ENCODE peak calls at places on chromosomes 4 and X, in ten cellular contexts. Z, N, A, S, L, B, G, K, M and V are unnamed samples.
A peak's percentile ranks its signal among the peaks of the same experiment; 100 is the strongest.

GRCh38 chrX:77556276-77556675 is 109.1 kb downstream of the FGF16 start:
- DNase-seq in K (no peak), G (no peak), M (no peak), B (no peak), S (no peak), A (no peak), Z (no peak), N (no peak), L (no peak), V (no peak)

GRCh38 chr4:19583827-19584569 is 667.7 kb upstream of the SLIT2 start:
- DNase-seq in B (no peak), S (no peak), M (no peak), A (no peak), K (no peak), G (peak; percentile 29), Z (no peak), N (no peak), L (peak; percentile 39), V (no peak)

GRCh38 chr4:80215449-80216052 is 18.2 kb downstream of the PRDM8 start:
- DNase-seq in A (no peak), K (no peak), M (no peak), Z (peak; percentile 39), L (peak; percentile 60), B (no peak), G (peak; percentile 66), N (peak; percentile 27), S (no peak), V (no peak)

GRCh38 chr4:12583286-12583685 is 900.9 kb downstream of the RAB28 start:
- DNase-seq in N (no peak), B (peak; percentile 24), A (no peak), G (peak; percentile 1), L (peak; percentile 48), K (no peak), M (no peak), S (no peak), Z (no peak), V (no peak)

GRCh38 chrX:32933548-32933947 is 277.8 kb downstream of the DMD start:
- DNase-seq in M (no peak), G (no peak), B (no peak), S (no peak), L (no peak), N (no peak), K (no peak), Z (no peak), A (no peak), V (no peak)

GRCh38 chr4:103150677-103151076 is 47.5 kb downstream of the CENPE start:
- DNase-seq in N (no peak), L (no peak), A (no peak), Z (no peak), K (no peak), M (no peak), G (no peak), B (peak; percentile 56), S (peak; percentile 2), V (no peak)

GRCh38 chr4:2352729-2353221 is 65.7 kb downstream of the ZFYVE28 start:
- DNase-seq in N (no peak), G (no peak), B (no peak), L (no peak), M (no peak), Z (no peak), K (peak; percentile 35), S (no peak), A (no peak), V (no peak)

GRCh38 chrX:130109429-130110378 is 593 bp downstream of the ELF4 start:
- DNase-seq in M (no peak), B (no peak), Z (no peak), A (peak; percentile 76), K (peak; percentile 62), N (peak; percentile 40), G (no peak), L (no peak), S (no peak), V (no peak)

GRCh38 chr4:158193171-158193749 is 17.0 kb upstream of the TMEM144 start:
- DNase-seq in Z (peak; percentile 12), K (no peak), G (peak; percentile 35), L (peak; percentile 51), N (peak; percentile 43), A (no peak), S (peak; percentile 43), M (no peak), B (no peak), V (no peak)

GRCh38 chrX:134444681-134445080 is 15.3 kb upstream of the HPRT1 start:
- DNase-seq in A (no peak), L (no peak), G (no peak), M (no peak), B (no peak), S (no peak), N (no peak), Z (no peak), K (no peak), V (no peak)

GRCh38 chr4:102169345-102169744 is 175.9 kb downstream of the SLC39A8 start:
- DNase-seq in B (peak; percentile 5), S (no peak), N (peak; percentile 27), A (no peak), M (no peak), L (peak; percentile 13), Z (no peak), K (peak; percentile 67), G (peak; percentile 25), V (peak; percentile 22)

GRCh38 chr4:70508801-70509200 is 9.6 kb upstream of the AMTN start:
- DNase-seq in G (no peak), S (no peak), L (peak; percentile 46), A (no peak), Z (no peak), M (no peak), B (no peak), K (no peak), N (no peak), V (no peak)

DNA sequence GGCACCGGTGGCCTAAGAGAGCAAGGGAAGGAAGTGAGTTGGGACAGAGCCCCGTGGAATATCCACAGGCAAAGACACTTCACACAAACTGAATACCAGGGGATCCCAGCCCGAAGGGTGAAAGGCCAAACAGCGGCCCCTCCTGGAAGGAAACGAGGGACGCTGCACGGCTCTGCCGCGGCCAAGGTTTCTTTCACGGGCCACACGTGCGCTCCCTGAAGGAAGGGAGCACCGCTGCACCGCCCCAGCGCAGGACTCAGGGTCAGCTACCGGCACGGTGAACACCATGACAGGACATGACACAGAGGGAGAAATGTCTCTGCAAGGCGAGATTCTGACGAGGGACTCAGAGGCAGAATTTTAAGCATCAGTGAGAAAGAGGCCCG is 31.5 kb upstream of the GTPBP6 start:
- DNase-seq in K (no peak), A (peak; percentile 33), S (no peak), N (no peak), G (no peak), M (no peak), Z (no peak), L (no peak), B (no peak), V (no peak)
- TF ChIP-seq CTCF in K (peak; percentile 34), A (no peak), S (no peak), N (no peak), G (no peak), M (no peak), Z (no peak), L (no peak), B (no peak), V (no peak)

DNA sequence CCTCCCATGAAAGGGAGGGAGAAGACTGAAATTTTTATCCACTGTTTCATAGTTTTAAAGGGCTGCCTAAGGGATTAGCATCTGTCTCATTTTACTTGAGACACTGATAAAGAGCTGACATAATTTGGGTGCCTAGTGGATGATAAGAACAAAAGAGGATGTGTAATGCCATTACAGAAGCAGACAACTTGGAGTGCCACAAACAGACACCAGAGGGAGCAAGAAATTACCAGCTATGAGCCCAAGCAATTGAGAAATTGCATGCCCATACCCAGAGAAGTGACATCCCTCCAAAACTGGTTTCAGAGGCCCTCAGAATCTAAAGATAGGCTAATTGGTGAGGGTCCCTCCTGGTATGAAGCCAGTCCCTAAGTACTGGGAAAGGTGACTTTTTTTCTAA is 38.5 kb upstream of the POU3F4 start:
- DNase-seq in S (peak; percentile 0), G (peak; percentile 8), M (no peak), K (peak; percentile 69), Z (peak; percentile 31), B (no peak), L (no peak), A (no peak), N (peak; percentile 21), V (peak; percentile 22)
- TF ChIP-seq CTCF in S (no peak), G (peak; percentile 59), M (peak; percentile 42), K (peak; percentile 71), Z (peak; percentile 60), B (peak; percentile 30), L (no peak), A (peak; percentile 28), N (peak; percentile 40), V (peak; percentile 65)

DNA sequence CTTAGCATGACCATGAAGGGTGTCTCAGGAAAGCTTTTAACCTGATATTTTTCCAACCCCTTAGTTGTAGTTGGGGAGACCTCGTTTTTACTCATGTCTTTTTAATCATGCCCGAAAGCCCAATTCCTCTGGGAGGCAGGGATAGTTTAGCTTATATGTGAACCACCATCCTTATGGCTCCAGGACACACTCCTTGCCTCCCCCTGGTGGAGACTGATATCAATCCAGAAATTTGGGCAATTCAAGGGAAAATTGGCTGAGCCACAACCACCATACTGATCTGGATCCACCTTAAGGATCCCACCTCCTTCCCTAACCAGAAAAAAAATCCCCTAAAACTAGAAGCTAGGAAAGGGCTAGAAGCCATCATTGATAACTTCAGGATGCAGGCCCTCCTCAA is 13.4 kb upstream of the COL25A1 start:
- DNase-seq in M (no peak), N (no peak), Z (no peak), L (peak; percentile 11), B (no peak), K (peak; percentile 59), A (no peak), G (no peak), S (no peak), V (no peak)
- TF ChIP-seq CTCF in M (peak; percentile 28), N (no peak), Z (no peak), L (no peak), B (peak; percentile 58), K (peak; percentile 57), A (no peak), G (peak; percentile 12), S (no peak), V (peak; percentile 36)

GRCh38 chrX:80282535-80282934 is 137.7 kb upstream of the TENT5D start:
- DNase-seq in A (no peak), L (no peak), M (no peak), K (no peak), N (no peak), G (peak; percentile 0), Z (no peak), S (no peak), B (no peak), V (no peak)

GRCh38 chrX:80290834-80291233 is 129.4 kb upstream of the TENT5D start:
- DNase-seq in K (no peak), N (no peak), G (no peak), Z (no peak), S (no peak), A (no peak), B (no peak), M (no peak), L (no peak), V (no peak)

DNA sequence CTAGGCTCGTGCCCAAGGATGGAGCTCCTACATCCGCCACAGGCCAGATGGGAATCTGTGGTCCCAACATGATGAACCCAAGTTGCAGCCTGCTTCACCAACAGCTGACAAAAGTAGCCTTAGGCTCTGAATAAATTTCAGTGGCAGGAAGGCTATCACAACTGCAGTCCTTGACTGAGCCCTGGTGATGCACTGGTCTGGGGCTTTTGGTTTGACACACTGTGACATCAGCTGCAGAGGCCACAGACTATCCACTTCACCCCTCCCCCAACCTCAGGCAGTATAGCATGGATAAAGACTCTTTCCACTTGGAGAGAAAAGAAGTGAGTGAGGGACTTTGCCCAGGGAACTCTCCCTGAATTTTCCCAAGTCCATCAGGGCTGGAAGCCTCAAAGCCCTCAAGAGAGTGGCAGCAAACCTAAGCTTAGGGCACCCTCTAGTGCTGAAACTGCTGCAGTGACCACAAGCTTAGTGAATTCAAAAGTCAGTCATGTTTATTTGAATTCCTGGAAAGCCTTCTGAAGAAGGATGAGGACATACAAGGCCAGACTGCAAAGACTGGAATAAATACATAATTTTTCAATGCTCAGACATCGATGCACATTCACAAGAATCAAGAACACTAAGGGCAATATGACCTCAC is 135.0 kb upstream of the TENT5D start:
- DNase-seq in B (no peak), S (peak; percentile 0), A (no peak), Z (peak; percentile 5), G (peak; percentile 1), M (no peak), N (peak; percentile 63), L (peak; percentile 48), K (peak; percentile 72), V (peak; percentile 25)
- TF ChIP-seq CTCF in B (peak; percentile 23), S (peak; percentile 55), A (peak; percentile 56), Z (peak; percentile 68), G (no peak), M (peak; percentile 31), N (peak; percentile 56), L (peak; percentile 51), K (peak; percentile 79), V (peak; percentile 66)